ENCODE peak calls at places on chromosomes 7 and 10, in four cellular contexts. M is AG04449, C is NCI-H1930, H is AG08395. O is an unnamed sample.

GRCh38 chr7:141954334-141954733 is 7.6 kb upstream of the CLEC5A start:
- DNase-seq in C (no peak), H (no peak), M (no peak), O (no peak)

GRCh38 chr10:97714401-97715258 is 1.1 kb downstream of the MARVELD1 start:
- DNase-seq in M (no peak), H (peak; percentile 86), C (no peak), O (no peak)

GRCh38 chr7:71303566-71303965 is 171.6 kb downstream of the GALNT17 start:
- DNase-seq in M (no peak), H (peak; percentile 19), C (no peak), O (no peak)

GRCh38 chr7:46150721-46151120 is 229.6 kb upstream of the IGFBP3 start:
- DNase-seq in H (no peak), M (no peak), C (no peak), O (no peak)

GRCh38 chr10:34648919-34649318 is 166.2 kb downstream of the PARD3 start:
- DNase-seq in M (no peak), C (no peak), H (no peak), O (no peak)

GRCh38 chr10:69045441-69046300 is 42.2 kb upstream of the SRGN start:
- DNase-seq in M (no peak), C (no peak), H (no peak), O (no peak)

GRCh38 chr10:308572-309085 is 173.4 kb downstream of the ZMYND11 start:
- DNase-seq in C (no peak), M (no peak), H (no peak), O (no peak)

GRCh38 chr7:151808296-151809155 is 68.4 kb downstream of the PRKAG2 start:
- DNase-seq in M (no peak), H (no peak), C (no peak), O (no peak)

GRCh38 chr7:48173983-48174382 is 2.7 kb downstream of the ABCA13 start:
- DNase-seq in H (peak; percentile 26), M (no peak), C (no peak), O (no peak)

GRCh38 chr7:95002726-95003125 is 95.3 kb downstream of the PPP1R9A start:
- DNase-seq in M (no peak), C (no peak), H (no peak), O (no peak)

GRCh38 chr7:55018361-55019328 is at the start of gene EGFR:
- DNase-seq in H (peak; percentile 91), C (no peak), M (no peak), O (no peak)

GRCh38 chr10:6786579-6787031 is 206.5 kb upstream of the PRKCQ start:
- DNase-seq in M (no peak), C (no peak), H (peak; percentile 70), O (no peak)

GRCh38 chr10:129758180-129758579 is 205.9 kb downstream of the EBF3 start:
- DNase-seq in C (no peak), M (no peak), H (no peak), O (no peak)

GRCh38 chr7:46257766-46258448 is 336.8 kb upstream of the IGFBP3 start:
- DNase-seq in C (no peak), M (peak; percentile 83), H (peak; percentile 66), O (no peak)

GRCh38 chr10:118844731-118845573 is 90.2 kb upstream of the CACUL1 start:
- DNase-seq in M (no peak), C (no peak), H (no peak), O (no peak)

GRCh38 chr7:71271203-71271602 is 139.3 kb downstream of the GALNT17 start:
- DNase-seq in M (no peak), H (no peak), C (no peak), O (no peak)

GRCh38 chr10:94088926-94089381 is 95.2 kb downstream of the PLCE1 start:
- DNase-seq in H (peak; percentile 33), C (no peak), M (no peak), O (no peak)

GRCh38 chr7:97871659-97872024 is 566 bp downstream of the ASNS start:
- DNase-seq in H (no peak), M (no peak), C (no peak), O (no peak)

GRCh38 chr10:788796-789748 is 99.6 kb upstream of the DIP2C start:
- DNase-seq in M (no peak), H (peak; percentile 92), C (no peak), O (no peak)

GRCh38 chr10:119078422-119079179 is 2.0 kb downstream of the EIF3A start:
- DNase-seq in H (no peak), C (no peak), M (no peak), O (no peak)

GRCh38 chr7:68038621-68039314 is 1042.1 kb downstream of the TYW1 start:
- DNase-seq in C (no peak), M (peak; percentile 9), H (peak; percentile 65), O (no peak)

GRCh38 chr10:78359641-78360091 is 326.0 kb downstream of the RPS24 start:
- DNase-seq in M (no peak), C (no peak), H (no peak), O (no peak)

GRCh38 chr7:135748770-135749169 is at the start of gene FAM180A:
- DNase-seq in H (peak; percentile 85), M (no peak), C (no peak), O (no peak)

GRCh38 chr10:109889867-109890266 is 33.4 kb downstream of the XPNPEP1 start:
- DNase-seq in C (no peak), H (peak; percentile 59), M (peak; percentile 52), O (no peak)

GRCh38 chr7:7119668-7120208 is 62.6 kb upstream of the C1GALT1 start:
- DNase-seq in M (no peak), C (no peak), H (no peak), O (no peak)

GRCh38 chr7:138208864-138209263 is 132.6 kb downstream of the AKR1D1 start:
- DNase-seq in H (no peak), C (no peak), M (no peak), O (no peak)

O was measured in NCI-H1436 treated with DMSO at 0.1 percent for 48 hours.